ENCODE peak calls at places on chromosomes 7 and 10, in seven cellular contexts. R is epithelial cell of prostate; A is heart right ventricle; H is CD4-positive, alpha-beta T cell; Q is SK-N-MC; S is upper lobe of right lung; K is IMR-90. U is an unnamed sample.

GRCh38 chr7:71236488-71237179 is 104.7 kb downstream of the GALNT17 start:
- DNase-seq in A (peak), R (no peak), K (no peak), S (no peak), Q (no peak), H (no peak), U (peak)

GRCh38 chr10:12194752-12195271 is 879 bp downstream of the NUDT5 start:
- DNase-seq in S (peak), H (peak), Q (no peak), R (no peak), A (peak), K (peak), U (peak)

GRCh38 chr10:51097546-51097945 is 23.3 kb downstream of the PRKG1 start:
- DNase-seq in A (no peak), H (no peak), Q (no peak), R (no peak), K (no peak), S (no peak), U (no peak)

GRCh38 chr7:149715476-149715875 is 57.9 kb downstream of the ZNF467 start:
- DNase-seq in H (no peak), S (peak), Q (no peak), A (no peak), K (no peak), R (no peak), U (peak)

GRCh38 chr10:48469516-48470020 is 135.3 kb downstream of the ARHGAP22 start:
- DNase-seq in K (no peak), R (no peak), A (no peak), S (peak), H (no peak), Q (no peak), U (no peak)

GRCh38 chr10:6919077-6919476 is 339.0 kb upstream of the PRKCQ start:
- DNase-seq in R (no peak), S (no peak), K (no peak), H (no peak), Q (no peak), A (no peak), U (no peak)

GRCh38 chr7:95623788-95624187 is 27.5 kb upstream of the PDK4 start:
- DNase-seq in R (no peak), H (no peak), A (no peak), K (no peak), Q (no peak), S (no peak), U (no peak)

GRCh38 chr10:93468532-93469213 is 13.5 kb downstream of the MYOF start:
- DNase-seq in Q (no peak), R (no peak), S (no peak), H (no peak), A (no peak), K (peak), U (no peak)

GRCh38 chr10:47114680-47115186 is 185.3 kb upstream of the GDF10 start:
- DNase-seq in Q (no peak), R (no peak), H (no peak), S (no peak), A (no peak), K (no peak), U (no peak)

GRCh38 chr10:132670546-132670945 is 115.4 kb downstream of the NKX6-2 start:
- DNase-seq in K (no peak), Q (no peak), H (no peak), A (no peak), R (no peak), S (peak), U (no peak)

GRCh38 chr10:133262696-133263095 is 14.0 kb downstream of the ADAM8 start:
- DNase-seq in R (no peak), H (no peak), A (no peak), S (no peak), Q (no peak), K (no peak), U (no peak)

GRCh38 chr10:119634219-119634544 is 17.0 kb upstream of the BAG3 start:
- DNase-seq in K (no peak), S (no peak), A (no peak), R (no peak), H (no peak), Q (no peak), U (peak)

GRCh38 chr10:120423350-120424197 is 33.5 kb upstream of the PLPP4 start:
- DNase-seq in R (no peak), Q (peak), A (peak), K (peak), H (no peak), S (peak), U (no peak)

GRCh38 chr7:48414005-48414732 is 242.9 kb downstream of the ABCA13 start:
- DNase-seq in Q (no peak), S (no peak), K (no peak), A (no peak), R (no peak), H (no peak), U (no peak)

GRCh38 chr7:125668321-125668993 is 738.8 kb upstream of the POT1 start:
- DNase-seq in A (no peak), K (no peak), R (no peak), S (no peak), H (no peak), Q (no peak), U (no peak)

GRCh38 chr7:66627151-66627681 is 1.5 kb upstream of the KCTD7 start:
- DNase-seq in R (no peak), S (no peak), K (peak), A (no peak), Q (no peak), H (no peak), U (peak)

GRCh38 chr10:11783558-11783865 is 39.6 kb upstream of the PROSER2 start:
- DNase-seq in S (peak), A (no peak), H (no peak), R (no peak), Q (no peak), K (no peak), U (no peak)

GRCh38 chr7:139505563-139505962 is 17.9 kb upstream of the CLEC2L start:
- DNase-seq in K (no peak), H (no peak), S (no peak), A (no peak), Q (no peak), R (no peak), U (no peak)

GRCh38 chr7:142847353-142847752 is 7.5 kb upstream of the EPHB6 start:
- DNase-seq in A (no peak), S (no peak), Q (no peak), H (no peak), R (no peak), K (no peak), U (no peak)

GRCh38 chr7:1466524-1467271 is 7.4 kb upstream of the MICALL2 start:
- DNase-seq in S (peak), K (peak), Q (no peak), A (peak), H (no peak), R (no peak), U (peak)

GRCh38 chr7:978416-979091 is 3.2 kb upstream of the COX19 start:
- DNase-seq in R (no peak), H (no peak), Q (no peak), A (no peak), K (no peak), S (no peak), U (no peak)

GRCh38 chr7:347644-348479 is 57.9 kb downstream of the FOXL3 start:
- DNase-seq in S (no peak), Q (no peak), A (peak), K (no peak), H (no peak), R (no peak), U (no peak)

GRCh38 chr7:74153736-74154135 is 20.4 kb upstream of the EIF4H start:
- DNase-seq in S (no peak), K (no peak), R (no peak), Q (no peak), A (no peak), H (no peak), U (no peak)

GRCh38 chr10:92413519-92413918 is 122.6 kb downstream of the MARCHF5 start:
- DNase-seq in K (no peak), R (no peak), S (no peak), A (no peak), H (no peak), Q (no peak), U (no peak)

GRCh38 chr7:102097601-102098161 is 189.0 kb upstream of the SH2B2 start:
- DNase-seq in K (peak), H (no peak), R (no peak), S (no peak), A (no peak), Q (no peak), U (no peak)

GRCh38 chr10:23198940-23199767 is 7.0 kb downstream of the PTF1A start:
- DNase-seq in H (no peak), K (no peak), Q (no peak), R (no peak), A (no peak), S (no peak), U (no peak)

GRCh38 chr7:69052447-69052846 is 545.8 kb upstream of the AUTS2 start:
- DNase-seq in H (no peak), A (no peak), K (no peak), R (no peak), S (no peak), Q (no peak), U (no peak)

GRCh38 chr10:113562108-113562507 is 9.3 kb downstream of the HABP2 start:
- DNase-seq in K (no peak), S (no peak), R (no peak), A (no peak), Q (no peak), H (no peak), U (no peak)

GRCh38 chr10:12777840-12778585 is 223.5 kb downstream of the CCDC3 start:
- DNase-seq in A (no peak), R (no peak), K (no peak), S (no peak), H (no peak), Q (no peak), U (peak)

GRCh38 chr7:101932053-101932452 is 114.6 kb downstream of the CUX1 start:
- DNase-seq in A (no peak), R (no peak), S (no peak), H (no peak), K (no peak), Q (no peak), U (peak)

GRCh38 chr7:47991741-47992311 is 12.4 kb upstream of the HUS1 start:
- DNase-seq in A (peak), S (peak), H (peak), R (no peak), Q (no peak), K (peak), U (peak)

GRCh38 chr10:132616995-132617780 is 79.6 kb downstream of the INPP5A start:
- DNase-seq in S (no peak), Q (no peak), A (no peak), R (no peak), H (no peak), K (no peak), U (peak)

GRCh38 chr7:128274890-128275603 is 34.0 kb downstream of the LEP start:
- DNase-seq in A (no peak), S (peak), R (no peak), H (no peak), K (no peak), Q (no peak), U (no peak)
- H3K27ac ChIP-seq in A (no peak), S (no peak), R (no peak), H (no peak), K (no peak), Q (peak), U (no peak)

GRCh38 chr10:17454181-17454800 is at the start of gene ST8SIA6:
- DNase-seq in K (peak), Q (no peak), R (no peak), S (peak), A (peak), H (peak), U (no peak)

GRCh38 chr10:17453377-17454091 is 861 bp downstream of the ST8SIA6 start:
- DNase-seq in H (peak), A (peak), R (no peak), K (no peak), S (peak), Q (no peak), U (no peak)

GRCh38 chr10:17453035-17453376 is 1.4 kb downstream of the ST8SIA6 start:
- DNase-seq in A (no peak), S (no peak), R (no peak), Q (no peak), K (no peak), H (no peak), U (no peak)

GRCh38 chr10:17456032-17456548 is 1.7 kb upstream of the ST8SIA6 start:
- DNase-seq in K (no peak), R (no peak), H (no peak), Q (no peak), S (no peak), A (no peak), U (no peak)

DNA sequence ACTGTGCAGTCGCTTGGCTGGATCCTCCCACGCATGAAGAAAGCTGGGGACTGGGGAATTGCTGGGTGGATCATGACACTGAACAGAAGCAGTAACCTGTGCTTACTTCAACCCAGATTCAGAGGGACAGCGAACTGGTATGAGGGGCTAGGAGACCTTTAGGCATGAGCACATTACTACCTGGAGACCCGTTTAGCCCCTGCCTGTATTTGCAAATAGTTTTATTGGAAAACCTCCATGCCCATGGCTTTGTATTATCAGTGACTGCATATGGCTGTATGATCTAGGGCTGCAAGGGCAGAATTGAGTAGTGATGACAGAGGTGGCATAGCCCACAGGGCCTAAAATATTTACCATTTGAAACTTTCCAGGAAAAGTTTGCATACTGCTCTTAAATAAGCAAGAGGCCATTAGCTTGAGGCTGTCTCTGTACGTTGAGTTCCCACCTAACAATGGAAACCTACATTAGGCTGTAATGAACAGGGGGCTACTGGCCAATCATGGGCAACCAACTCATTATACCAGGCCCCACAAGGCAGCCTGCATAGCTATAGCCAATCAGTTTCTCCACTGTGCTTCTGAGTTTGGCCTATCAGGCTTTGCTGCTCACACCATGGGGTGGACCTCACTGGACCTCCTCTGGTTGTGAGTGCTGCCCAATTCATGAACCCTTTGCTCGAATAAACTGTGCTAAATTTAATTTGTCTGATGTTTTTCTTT is 566 bp upstream of the ST8SIA6 start:
- DNase-seq in A (no peak), R (no peak), H (no peak), K (no peak), S (no peak), Q (no peak), U (no peak)
- H3K27ac ChIP-seq in A (peak), R (no peak), H (no peak), K (no peak), S (peak), Q (no peak), U (no peak)

GRCh38 chr10:86044029-86044428 is 322.6 kb downstream of the GRID1 start:
- DNase-seq in Q (no peak), H (no peak), R (no peak), S (no peak), A (no peak), K (no peak), U (no peak)
- H3K27ac ChIP-seq in Q (no peak), H (no peak), R (no peak), S (no peak), A (no peak), K (no peak), U (no peak)

DNA sequence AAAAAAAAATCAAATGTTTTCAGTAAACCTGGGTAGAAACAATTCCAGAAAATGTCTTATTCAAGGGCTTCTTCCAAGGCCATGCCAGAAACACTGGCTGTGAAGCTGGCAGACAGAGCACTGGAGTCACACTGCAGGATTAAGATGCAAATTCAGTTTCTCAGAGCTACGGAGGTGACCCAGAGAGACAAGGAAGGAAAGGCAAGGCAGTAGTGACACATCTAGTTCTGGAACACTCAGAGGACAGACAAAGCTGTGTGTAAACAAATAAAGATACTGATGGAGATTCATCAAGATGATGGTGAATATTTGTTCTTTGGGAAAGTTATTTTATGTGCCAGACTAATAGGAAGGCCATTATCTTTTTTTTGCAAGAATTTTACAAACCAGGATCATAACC is 608.3 kb upstream of the C7orf33 start:
- DNase-seq in S (no peak), A (no peak), R (no peak), Q (no peak), K (no peak), H (no peak), U (no peak)
- H3K27ac ChIP-seq in S (no peak), A (no peak), R (no peak), Q (no peak), K (no peak), H (no peak), U (no peak)

GRCh38 chr10:68088030-68088396 is 12.9 kb upstream of the HERC4 start:
- DNase-seq in K (no peak), Q (no peak), A (no peak), R (no peak), S (no peak), H (no peak), U (no peak)

GRCh38 chr10:68087338-68088029 is 12.4 kb upstream of the HERC4 start:
- DNase-seq in A (no peak), H (no peak), K (no peak), R (no peak), Q (no peak), S (no peak), U (no peak)

GRCh38 chr10:68088744-68089143 is 13.7 kb upstream of the HERC4 start:
- DNase-seq in Q (no peak), K (peak), S (no peak), H (no peak), R (no peak), A (no peak), U (no peak)

GRCh38 chr10:68086011-68086410 is 10.9 kb upstream of the HERC4 start:
- DNase-seq in H (no peak), S (no peak), R (no peak), Q (no peak), A (no peak), K (no peak), U (no peak)

DNA sequence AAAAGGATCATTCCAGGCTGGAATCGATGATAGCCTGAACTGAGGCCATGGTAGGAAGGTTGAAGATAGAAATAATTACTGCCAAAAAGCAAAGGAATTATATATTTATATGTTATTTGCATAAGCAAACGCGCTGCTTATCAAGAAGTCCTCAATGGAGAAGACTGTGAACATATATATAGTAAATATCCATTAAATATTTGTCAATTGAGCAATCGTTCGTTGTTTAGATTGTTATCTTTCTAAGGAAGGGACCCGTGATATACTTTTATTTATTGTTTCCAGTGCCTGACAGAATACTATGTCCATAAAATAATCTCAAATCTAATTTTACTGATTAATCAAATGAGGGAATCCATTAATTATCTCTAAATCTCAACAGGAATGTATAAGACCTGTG is 11.8 kb upstream of the HERC4 start:
- DNase-seq in S (no peak), K (no peak), H (no peak), Q (no peak), A (no peak), R (no peak), U (no peak)
- H3K27ac ChIP-seq in S (no peak), K (no peak), H (no peak), Q (peak), A (no peak), R (peak), U (no peak)

DNA sequence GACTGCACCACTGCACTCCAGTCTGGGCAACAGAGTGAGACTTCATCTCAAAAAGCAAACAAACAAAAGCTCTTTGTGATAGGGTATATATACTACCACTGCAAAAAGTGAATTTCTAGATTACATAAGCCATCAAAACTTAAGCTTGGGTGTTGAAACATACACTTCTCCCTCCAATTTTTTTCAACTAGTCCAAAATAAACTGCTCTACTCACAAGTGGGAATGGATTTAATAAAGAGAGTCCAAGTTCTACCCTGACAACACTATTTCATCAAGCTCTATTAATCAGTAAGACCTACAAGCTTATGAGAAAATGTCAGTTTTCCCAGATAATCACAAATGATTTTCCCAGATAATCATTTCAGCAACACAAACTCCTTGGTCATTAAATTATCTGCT is 82.7 kb downstream of the NT5C2 start:
- DNase-seq in K (no peak), R (no peak), S (no peak), H (no peak), Q (no peak), A (no peak), U (no peak)
- H3K27ac ChIP-seq in K (no peak), R (no peak), S (peak), H (no peak), Q (no peak), A (peak), U (peak)

U was measured in sigmoid colon.